ENCODE peak calls at places on chromosomes 6 and 20, in eight cellular contexts. G is mucosa of descending colon, H is PC-9, R is endothelial cell, J is cardiac fibroblast, Z is psoas muscle, D is fibroblast of mammary gland, O is neural progenitor cell. P is an unnamed sample.

GRCh38 chr6:7401103-7401502 is 11.5 kb downstream of the RIOK1 start:
- DNase-seq in G (no peak), H (no peak), R (no peak), J (peak; percentile 34), Z (no peak), D (peak; percentile 35), O (no peak), P (no peak)

GRCh38 chr6:14744212-14744556 is 501.7 kb upstream of the JARID2 start:
- DNase-seq in G (no peak), H (no peak), R (no peak), J (no peak), Z (no peak), D (no peak), O (no peak), P (no peak)

GRCh38 chr6:149154137-149154900 is 163.2 kb upstream of the TAB2 start:
- DNase-seq in G (no peak), H (no peak), R (no peak), J (peak; percentile 17), Z (no peak), D (peak; percentile 25), O (no peak), P (no peak)

GRCh38 chr6:158000530-158001307 is 19.1 kb downstream of the SYNJ2 start:
- DNase-seq in G (no peak), H (no peak), R (no peak), J (no peak), Z (no peak), D (no peak), O (no peak), P (no peak)

GRCh38 chr6:43743682-43744381 is 26.2 kb upstream of the VEGFA start:
- DNase-seq in G (no peak), H (no peak), R (no peak), J (no peak), Z (no peak), D (no peak), O (no peak), P (no peak)

GRCh38 chr6:144547409-144547808 is 262.3 kb downstream of the UTRN start:
- DNase-seq in G (no peak), H (no peak), R (no peak), J (no peak), Z (no peak), D (peak; percentile 42), O (no peak), P (no peak)

GRCh38 chr6:47669684-47670515 is 28.5 kb upstream of the ADGRF4 start:
- DNase-seq in G (no peak), H (no peak), R (no peak), J (peak; percentile 14), Z (no peak), D (peak; percentile 9), O (peak; percentile 69), P (peak; percentile 90)

GRCh38 chr6:144161970-144162369 is 11.7 kb downstream of the STX11 start:
- DNase-seq in G (no peak), H (no peak), R (no peak), J (no peak), Z (no peak), D (no peak), O (no peak), P (no peak)

GRCh38 chr6:144283781-144284473 is 1.2 kb upstream of the UTRN start:
- DNase-seq in G (no peak), H (peak; percentile 49), R (no peak), J (peak; percentile 47), Z (no peak), D (peak; percentile 37), O (no peak), P (no peak)

GRCh38 chr20:22529150-22530019 is 55.0 kb downstream of the FOXA2 start:
- DNase-seq in G (no peak), H (no peak), R (no peak), J (no peak), Z (no peak), D (no peak), O (no peak), P (no peak)

GRCh38 chr6:152815230-152815922 is 64.8 kb downstream of the VIP start:
- DNase-seq in G (no peak), H (no peak), R (no peak), J (no peak), Z (no peak), D (no peak), O (no peak), P (no peak)

GRCh38 chr6:118280210-118280609 is 267.9 kb upstream of the PLN start:
- DNase-seq in G (no peak), H (no peak), R (no peak), J (no peak), Z (no peak), D (no peak), O (no peak), P (peak; percentile 9)

GRCh38 chr6:19697744-19698290 is 139.4 kb upstream of the ID4 start:
- DNase-seq in G (no peak), H (no peak), R (no peak), J (peak; percentile 81), Z (no peak), D (peak; percentile 85), O (no peak), P (no peak)

GRCh38 chr6:55886185-55886836 is 10.9 kb upstream of the BMP5 start:
- DNase-seq in G (no peak), H (no peak), R (no peak), J (peak; percentile 48), Z (no peak), D (peak; percentile 43), O (peak; percentile 25), P (no peak)

GRCh38 chr6:18681828-18682503 is 294.8 kb downstream of the RNF144B start:
- DNase-seq in G (no peak), H (no peak), R (no peak), J (no peak), Z (no peak), D (no peak), O (no peak), P (no peak)

GRCh38 chr6:131946404-131946991 is 4.7 kb downstream of the CCN2 start:
- DNase-seq in G (no peak), H (no peak), R (no peak), J (peak; percentile 86), Z (no peak), D (peak; percentile 6), O (no peak), P (peak; percentile 7)

GRCh38 chr20:62805711-62806382 is 1.2 kb downstream of the OGFR start:
- DNase-seq in G (peak; percentile 39), H (no peak), R (no peak), J (no peak), Z (peak; percentile 66), D (peak; percentile 43), O (peak; percentile 84), P (no peak)

GRCh38 chr6:17574871-17575560 is 25.1 kb upstream of the FAM8A1 start:
- DNase-seq in G (no peak), H (no peak), R (no peak), J (peak; percentile 84), Z (no peak), D (peak; percentile 92), O (no peak), P (no peak)

GRCh38 chr20:44439318-44439717 is 36.4 kb upstream of the TTPAL start:
- DNase-seq in G (no peak), H (no peak), R (no peak), J (no peak), Z (no peak), D (no peak), O (no peak), P (no peak)

DNA sequence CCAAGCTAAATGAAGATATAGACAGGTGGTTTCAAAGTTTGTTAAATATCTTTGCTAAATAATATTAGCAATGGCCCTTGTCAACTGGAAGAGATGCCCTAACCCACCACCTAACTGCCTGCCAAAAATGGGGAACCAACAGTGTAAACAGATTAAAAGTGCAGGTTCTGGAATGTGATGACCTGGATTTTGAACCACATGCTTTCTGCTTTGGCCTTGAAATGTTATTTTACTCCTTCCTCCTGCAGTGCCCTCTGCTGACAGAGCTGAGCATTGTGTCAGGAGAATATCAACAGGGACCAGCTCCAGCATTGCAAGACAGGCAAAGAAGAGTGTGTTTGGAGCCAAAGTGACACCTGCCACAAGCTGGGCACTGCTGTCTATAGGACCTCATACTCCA is 226.6 kb downstream of the MYLK4 start:
- DNase-seq in G (no peak), H (no peak), R (peak; percentile 13), J (peak; percentile 29), Z (no peak), D (no peak), O (no peak), P (no peak)
- TF ChIP-seq CTCF in G (no peak), H (peak; percentile 44), R (no peak), J (peak; percentile 29), Z (no peak), D (peak; percentile 40), O (peak; percentile 20), P (peak; percentile 30)

GRCh38 chr6:170533792-170534191 is 19.3 kb downstream of the PSMB1 start:
- DNase-seq in G (no peak), H (no peak), R (no peak), J (no peak), Z (no peak), D (no peak), O (no peak), P (no peak)

GRCh38 chr6:170537329-170537728 is 15.8 kb downstream of the PSMB1 start:
- DNase-seq in G (no peak), H (no peak), R (no peak), J (no peak), Z (no peak), D (no peak), O (no peak), P (no peak)

GRCh38 chr6:170532867-170533488 is 20.1 kb downstream of the PSMB1 start:
- DNase-seq in G (no peak), H (no peak), R (no peak), J (no peak), Z (no peak), D (no peak), O (no peak), P (no peak)

GRCh38 chr6:170529839-170530520 is 23.1 kb downstream of the PSMB1 start:
- DNase-seq in G (peak; percentile 85), H (peak; percentile 49), R (peak; percentile 77), J (peak; percentile 81), Z (peak; percentile 75), D (peak; percentile 77), O (peak; percentile 84), P (peak; percentile 16)

GRCh38 chr6:170535002-170535401 is 18.1 kb downstream of the PSMB1 start:
- DNase-seq in G (no peak), H (no peak), R (no peak), J (no peak), Z (no peak), D (no peak), O (no peak), P (no peak)
- TF ChIP-seq CTCF in G (no peak), H (no peak), R (no peak), J (no peak), Z (no peak), D (no peak), O (no peak), P (no peak)

DNA sequence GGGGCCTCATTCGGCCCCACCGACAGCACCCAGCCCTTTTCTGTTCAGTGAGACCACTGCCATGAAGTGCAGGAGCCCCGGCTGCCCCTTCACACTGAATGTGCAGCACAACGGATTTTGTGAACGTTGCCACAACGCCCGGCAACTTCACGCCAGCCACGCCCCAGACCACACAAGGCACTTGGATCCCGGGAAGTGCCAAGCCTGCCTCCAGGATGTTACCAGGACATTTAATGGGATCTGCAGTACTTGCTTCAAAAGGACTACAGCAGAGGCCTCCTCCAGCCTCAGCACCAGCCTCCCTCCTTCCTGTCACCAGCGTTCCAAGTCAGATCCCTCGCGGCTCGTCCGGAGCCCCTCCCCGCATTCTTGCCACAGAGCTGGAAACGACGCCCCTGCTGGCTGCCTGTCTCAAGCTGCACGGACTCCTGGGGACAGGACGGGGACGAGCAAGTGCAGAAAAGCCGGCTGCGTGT is 11.8 kb downstream of the TNFAIP3 start:
- DNase-seq in G (no peak), H (no peak), R (peak; percentile 76), J (peak; percentile 50), Z (peak; percentile 73), D (no peak), O (peak; percentile 84), P (no peak)
- TF ChIP-seq CTCF in G (no peak), H (no peak), R (no peak), J (peak; percentile 33), Z (no peak), D (no peak), O (peak; percentile 65), P (peak; percentile 29)

GRCh38 chr6:113104546-113105325 is 752.4 kb upstream of the MARCKS start:
- DNase-seq in G (no peak), H (no peak), R (no peak), J (no peak), Z (no peak), D (no peak), O (no peak), P (no peak)
- TF ChIP-seq CTCF in G (no peak), H (no peak), R (no peak), J (no peak), Z (no peak), D (no peak), O (no peak), P (no peak)

P was measured in kidney epithelial cell.